ENCODE peak calls at places on chromosomes 4 and X, in four cellular contexts. A, M, U and Z are unnamed samples.

GRCh38 chrX:116972362-116972761 is 509.6 kb upstream of the CT83 start:
- DNase-seq in A (no peak), U (no peak), M (no peak), Z (no peak)

GRCh38 chrX:27186671-27187070 is 276.5 kb downstream of the PPP4R3C start:
- DNase-seq in A (peak), M (no peak), U (peak), Z (no peak)

GRCh38 chrX:110395877-110396276 is 37.2 kb downstream of the RTL9 start:
- DNase-seq in A (no peak), M (no peak), U (no peak), Z (no peak)

GRCh38 chr4:48718818-48719465 is 61.1 kb downstream of the FRYL start:
- DNase-seq in A (no peak), U (no peak), M (no peak), Z (no peak)

GRCh38 chr4:147518086-147518485 is 37.2 kb downstream of the EDNRA start:
- DNase-seq in A (peak), M (no peak), U (no peak), Z (peak)

GRCh38 chr4:3786196-3786869 is 20.1 kb downstream of the ADRA2C start:
- DNase-seq in U (peak), A (no peak), M (no peak), Z (no peak)

GRCh38 chr4:71287305-71287704 is 51.5 kb upstream of the SLC4A4 start:
- DNase-seq in M (no peak), A (peak), U (no peak), Z (no peak)

GRCh38 chr4:128068927-128069326 is 7.8 kb downstream of the LARP1B start:
- DNase-seq in U (peak), M (no peak), A (peak), Z (no peak)

GRCh38 chr4:182554736-182555135 is 311.5 kb downstream of the TENM3 start:
- DNase-seq in A (peak), U (no peak), M (no peak), Z (peak)

GRCh38 chrX:526295-527224 is 104.0 kb upstream of the SHOX start:
- DNase-seq in M (no peak), U (no peak), A (no peak), Z (no peak)

GRCh38 chr4:3389879-3390840 is 51.6 kb upstream of the HGFAC start:
- DNase-seq in A (no peak), U (no peak), M (no peak), Z (no peak)

GRCh38 chr4:148205481-148205880 is 236.7 kb downstream of the NR3C2 start:
- DNase-seq in A (no peak), U (no peak), M (no peak), Z (no peak)

GRCh38 chr4:106587558-106587957 is 219.0 kb upstream of the GIMD1 start:
- DNase-seq in M (no peak), U (no peak), A (no peak), Z (peak)

GRCh38 chr4:14364953-14365533 is 637.2 kb upstream of the CPEB2 start:
- DNase-seq in A (no peak), M (no peak), U (no peak), Z (no peak)

GRCh38 chr4:184695178-184695896 is 38.6 kb downstream of the CENPU start:
- DNase-seq in M (no peak), U (no peak), A (peak), Z (no peak)

GRCh38 chrX:136191171-136191570 is 43.8 kb downstream of the FHL1 start:
- DNase-seq in M (no peak), A (no peak), U (no peak), Z (no peak)

GRCh38 chr4:163385466-163385865 is 41.8 kb downstream of the NPY5R start:
- DNase-seq in U (no peak), M (no peak), A (no peak), Z (no peak)

GRCh38 chr4:141668200-141668599 is 31.8 kb downstream of the IL15 start:
- DNase-seq in U (no peak), M (no peak), A (no peak), Z (peak)

GRCh38 chr4:172202480-172203076 is 389.4 kb downstream of the GALNTL6 start:
- DNase-seq in U (no peak), A (peak), M (no peak), Z (peak)

GRCh38 chr4:86898562-86898961 is 6.3 kb upstream of the C4orf36 start:
- DNase-seq in U (no peak), A (no peak), M (no peak), Z (no peak)

GRCh38 chrX:155105919-155106318 is 34.6 kb downstream of the BRCC3 start:
- DNase-seq in M (no peak), A (no peak), U (no peak), Z (no peak)

GRCh38 chr4:21469438-21470032 is 479.0 kb downstream of the KCNIP4 start:
- DNase-seq in A (peak), M (no peak), U (no peak), Z (peak)

GRCh38 chrX:140815868-140816267 is 106.3 kb downstream of the LINC00632 start:
- DNase-seq in M (no peak), U (peak), A (peak), Z (peak)

GRCh38 chr4:42341518-42342026 is 55.7 kb upstream of the SHISA3 start:
- DNase-seq in M (no peak), A (peak), U (no peak), Z (peak)

GRCh38 chr4:73021634-73022033 is 47.9 kb downstream of the COX18 start:
- DNase-seq in U (no peak), A (peak), M (no peak), Z (peak)

GRCh38 chr4:74934016-74934821 is 1.3 kb downstream of the PARM1 start:
- DNase-seq in M (peak), A (peak), U (peak), Z (peak)

GRCh38 chrX:138157850-138158249 is 553.7 kb downstream of the FGF13 start:
- DNase-seq in M (no peak), U (no peak), A (no peak), Z (no peak)

GRCh38 chr4:141413366-141413765 is 192.7 kb downstream of the ZNF330 start:
- DNase-seq in M (no peak), U (no peak), A (no peak), Z (no peak)

GRCh38 chr4:10283761-10284160 is 167.2 kb upstream of the WDR1 start:
- DNase-seq in U (no peak), A (no peak), M (no peak), Z (no peak)

GRCh38 chrX:100636321-100636991 is at the start of gene TSPAN6:
- DNase-seq in U (peak), M (peak), A (peak), Z (peak)

GRCh38 chr4:84492290-84492689 is 6.8 kb downstream of the NKX6-1 start:
- DNase-seq in U (no peak), M (no peak), A (no peak), Z (no peak)

GRCh38 chr4:84492737-84493091 is 6.4 kb downstream of the NKX6-1 start:
- DNase-seq in U (no peak), A (no peak), M (no peak), Z (no peak)

GRCh38 chr4:84491420-84491819 is 7.7 kb downstream of the NKX6-1 start:
- DNase-seq in A (no peak), U (no peak), M (no peak), Z (no peak)

GRCh38 chr4:84494518-84494917 is 4.6 kb downstream of the NKX6-1 start:
- DNase-seq in M (no peak), A (no peak), U (no peak), Z (no peak)

GRCh38 chr4:84493092-84493850 is 5.8 kb downstream of the NKX6-1 start:
- DNase-seq in A (peak), U (peak), M (no peak), Z (peak)
- H3K4me3 ChIP-seq in A (no peak), U (peak), M (no peak), Z (no peak)

GRCh38 chr4:1772869-1773538 is 20.1 kb upstream of the FGFR3 start:
- DNase-seq in M (no peak), A (no peak), U (no peak), Z (no peak)
- H3K4me3 ChIP-seq in M (no peak), A (no peak), U (no peak), Z (no peak)

GRCh38 chr4:154585369-154586018 is 5.0 kb downstream of the FGA start:
- DNase-seq in U (no peak), A (no peak), M (no peak), Z (no peak)
- H3K4me3 ChIP-seq in U (peak), A (no peak), M (no peak), Z (no peak)

GRCh38 chrX:19549838-19550237 is 34.5 kb upstream of the MAP3K15 start:
- DNase-seq in M (no peak), U (no peak), A (no peak), Z (no peak)
- H3K4me3 ChIP-seq in M (no peak), U (no peak), A (no peak), Z (no peak)

GRCh38 chr4:4859799-4860380 is 425 bp downstream of the MSX1 start:
- DNase-seq in A (no peak), M (no peak), U (no peak), Z (no peak)
- H3K4me3 ChIP-seq in A (peak), M (peak), U (peak), Z (peak)

GRCh38 chr4:110632506-110633357 is 9.9 kb upstream of the PITX2 start:
- DNase-seq in M (no peak), A (no peak), U (no peak), Z (no peak)

GRCh38 chr4:110633358-110634319 is 10.8 kb upstream of the PITX2 start:
- DNase-seq in U (no peak), A (no peak), M (no peak), Z (no peak)

GRCh38 chr4:110635155-110635479 is 12.2 kb upstream of the PITX2 start:
- DNase-seq in M (no peak), A (no peak), U (no peak), Z (no peak)

GRCh38 chr4:110636231-110636676 is 13.4 kb upstream of the PITX2 start:
- DNase-seq in U (no peak), A (no peak), M (no peak), Z (no peak)

DNA sequence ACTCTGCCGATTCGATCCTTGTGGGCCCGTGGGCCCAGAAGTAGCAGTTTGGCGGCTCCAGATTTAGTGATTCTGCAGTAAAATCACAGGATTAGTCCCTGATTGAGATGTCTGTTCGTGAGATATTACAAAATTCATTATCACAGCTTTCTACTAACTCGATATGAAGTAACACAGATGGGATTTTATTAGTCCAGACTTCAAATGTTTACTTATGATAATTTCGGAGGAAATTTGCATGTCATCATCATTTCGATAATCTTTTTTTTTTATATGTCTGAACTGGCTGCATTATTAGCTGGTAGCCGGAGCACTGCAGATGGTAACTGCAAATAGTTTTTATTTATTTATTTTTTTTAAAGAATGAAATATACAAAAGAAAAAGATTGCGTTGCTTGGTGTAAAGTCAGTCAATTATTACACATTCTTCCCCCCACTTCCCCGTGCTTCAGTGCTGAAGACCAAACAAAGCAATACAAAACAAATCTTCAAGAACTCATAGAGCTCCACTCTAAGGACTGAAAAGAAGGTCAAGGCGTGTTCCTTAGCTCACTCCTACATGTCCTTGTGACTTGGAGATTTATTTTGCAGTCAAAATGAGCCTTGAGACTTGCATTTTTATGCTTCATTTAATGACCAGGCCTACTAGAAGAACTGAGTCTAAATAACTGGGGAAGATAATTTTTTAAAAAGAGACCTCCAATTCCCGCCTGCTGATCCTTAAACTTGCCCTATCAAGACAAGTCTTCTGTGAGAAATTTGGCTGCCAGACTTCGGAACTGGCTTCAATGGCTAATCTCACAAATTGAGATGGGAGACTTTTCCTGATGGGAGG is 11.7 kb upstream of the PITX2 start:
- DNase-seq in U (no peak), A (no peak), M (no peak), Z (no peak)
- H3K4me3 ChIP-seq in U (peak), A (no peak), M (no peak), Z (no peak)